ENCODE peak calls at places on chromosomes 13 and 19, in eight cellular contexts. One of them, this sample, is unnamed.

GRCh38 chr13:39052944-39053343 is 14.7 kb downstream of the NHLRC3 start:
- DNase-seq in neural progenitor cell: no peak
- DNase-seq in spleen: no peak
- DNase-seq in adipocyte: no peak
- DNase-seq in heart left ventricle: no peak
- DNase-seq in ascending aorta: no peak
- DNase-seq in fibroblast of lung: no peak
- DNase-seq in AG09309: no peak
- DNase-seq in this sample: no peak

GRCh38 chr13:96822900-96823299 is 171.4 kb downstream of the OXGR1 start:
- DNase-seq in neural progenitor cell: peak
- DNase-seq in spleen: no peak
- DNase-seq in adipocyte: no peak
- DNase-seq in heart left ventricle: no peak
- DNase-seq in ascending aorta: no peak
- DNase-seq in fibroblast of lung: peak
- DNase-seq in AG09309: no peak
- DNase-seq in this sample: peak

GRCh38 chr13:65946387-65946786 is 1283.7 kb downstream of the PCDH9 start:
- DNase-seq in neural progenitor cell: no peak
- DNase-seq in spleen: no peak
- DNase-seq in adipocyte: no peak
- DNase-seq in heart left ventricle: no peak
- DNase-seq in ascending aorta: no peak
- DNase-seq in fibroblast of lung: no peak
- DNase-seq in AG09309: no peak
- DNase-seq in this sample: no peak

GRCh38 chr13:26619321-26619720 is 61.8 kb downstream of the WASF3 start:
- DNase-seq in neural progenitor cell: no peak
- DNase-seq in spleen: no peak
- DNase-seq in adipocyte: peak
- DNase-seq in heart left ventricle: no peak
- DNase-seq in ascending aorta: no peak
- DNase-seq in fibroblast of lung: peak
- DNase-seq in AG09309: peak
- DNase-seq in this sample: peak

GRCh38 chr13:50080158-50080855 is 65.1 kb downstream of the KCNRG start:
- DNase-seq in neural progenitor cell: peak
- DNase-seq in spleen: no peak
- DNase-seq in adipocyte: peak
- DNase-seq in heart left ventricle: peak
- DNase-seq in ascending aorta: no peak
- DNase-seq in fibroblast of lung: peak
- DNase-seq in AG09309: no peak
- DNase-seq in this sample: peak

GRCh38 chr19:55086730-55087541 is 11.3 kb downstream of the EPS8L1 start:
- DNase-seq in neural progenitor cell: peak
- DNase-seq in spleen: peak
- DNase-seq in adipocyte: peak
- DNase-seq in heart left ventricle: peak
- DNase-seq in ascending aorta: peak
- DNase-seq in fibroblast of lung: peak
- DNase-seq in AG09309: peak
- DNase-seq in this sample: peak

GRCh38 chr19:17220207-17220758 is 5.1 kb downstream of the USE1 start:
- DNase-seq in neural progenitor cell: no peak
- DNase-seq in spleen: no peak
- DNase-seq in adipocyte: peak
- DNase-seq in heart left ventricle: no peak
- DNase-seq in ascending aorta: no peak
- DNase-seq in fibroblast of lung: peak
- DNase-seq in AG09309: peak
- DNase-seq in this sample: peak

GRCh38 chr13:97253581-97254293 is 31.6 kb downstream of the MBNL2 start:
- DNase-seq in neural progenitor cell: no peak
- DNase-seq in spleen: no peak
- DNase-seq in adipocyte: no peak
- DNase-seq in heart left ventricle: no peak
- DNase-seq in ascending aorta: no peak
- DNase-seq in fibroblast of lung: no peak
- DNase-seq in AG09309: no peak
- DNase-seq in this sample: no peak

GRCh38 chr19:33298146-33298911 is 4.0 kb downstream of the CEBPA start:
- DNase-seq in neural progenitor cell: no peak
- DNase-seq in spleen: peak
- DNase-seq in adipocyte: no peak
- DNase-seq in heart left ventricle: no peak
- DNase-seq in ascending aorta: no peak
- DNase-seq in fibroblast of lung: no peak
- DNase-seq in AG09309: no peak
- DNase-seq in this sample: no peak

DNA sequence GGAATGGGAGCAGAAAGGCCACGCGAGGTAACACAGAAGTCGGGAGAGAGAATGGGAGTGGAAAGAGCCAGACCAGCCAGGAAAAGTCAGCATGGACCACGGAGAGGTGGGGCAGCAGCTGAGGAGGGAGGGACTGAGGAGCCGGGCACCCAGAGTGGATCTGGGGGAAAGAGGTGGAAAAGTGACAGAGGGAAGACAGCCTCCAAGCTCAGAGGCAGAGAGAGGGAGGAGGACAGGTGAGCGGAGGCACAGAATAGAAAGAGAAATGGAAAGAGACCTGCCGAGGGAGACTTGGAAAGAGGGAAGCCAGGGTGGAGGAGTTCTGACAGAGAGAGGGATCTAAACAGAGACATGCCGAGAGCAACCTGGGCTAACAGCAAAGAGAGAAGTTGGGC is 1.6 kb downstream of the GRIK5 start:
- DNase-seq in neural progenitor cell: no peak
- DNase-seq in spleen: no peak
- DNase-seq in adipocyte: no peak
- DNase-seq in heart left ventricle: no peak
- DNase-seq in ascending aorta: no peak
- DNase-seq in fibroblast of lung: no peak
- DNase-seq in AG09309: no peak
- DNase-seq in this sample: no peak
- H3K4me3 ChIP-seq in neural progenitor cell: peak
- H3K4me3 ChIP-seq in spleen: no peak
- H3K4me3 ChIP-seq in adipocyte: no peak
- H3K4me3 ChIP-seq in heart left ventricle: no peak
- H3K4me3 ChIP-seq in ascending aorta: peak
- H3K4me3 ChIP-seq in fibroblast of lung: peak
- H3K4me3 ChIP-seq in AG09309: no peak
- H3K4me3 ChIP-seq in this sample: no peak

DNA sequence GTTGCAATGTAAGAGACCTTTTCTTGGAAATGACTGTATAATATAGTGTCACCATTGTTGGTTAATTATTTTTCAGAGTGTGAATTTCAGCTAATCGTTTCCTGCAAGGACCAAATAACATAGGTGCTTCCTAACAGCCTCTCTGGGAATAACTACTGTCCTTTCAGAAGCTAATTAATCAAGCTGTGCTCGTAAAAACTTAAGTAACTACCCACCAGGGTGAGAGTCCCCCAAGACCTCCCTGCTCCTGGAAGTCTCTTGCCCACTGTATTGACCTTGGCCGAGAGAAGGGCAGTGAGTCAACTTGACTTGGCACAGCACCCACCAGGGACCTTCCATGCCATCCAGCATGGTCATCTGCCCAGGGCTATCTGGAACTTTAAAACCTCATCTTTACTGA is 50.3 kb downstream of the UQCRFS1 start:
- DNase-seq in neural progenitor cell: no peak
- DNase-seq in spleen: no peak
- DNase-seq in adipocyte: no peak
- DNase-seq in heart left ventricle: no peak
- DNase-seq in ascending aorta: no peak
- DNase-seq in fibroblast of lung: no peak
- DNase-seq in AG09309: no peak
- DNase-seq in this sample: no peak
- H3K4me3 ChIP-seq in neural progenitor cell: no peak
- H3K4me3 ChIP-seq in spleen: no peak
- H3K4me3 ChIP-seq in adipocyte: no peak
- H3K4me3 ChIP-seq in heart left ventricle: no peak
- H3K4me3 ChIP-seq in ascending aorta: no peak
- H3K4me3 ChIP-seq in fibroblast of lung: no peak
- H3K4me3 ChIP-seq in AG09309: no peak
- H3K4me3 ChIP-seq in this sample: no peak

DNA sequence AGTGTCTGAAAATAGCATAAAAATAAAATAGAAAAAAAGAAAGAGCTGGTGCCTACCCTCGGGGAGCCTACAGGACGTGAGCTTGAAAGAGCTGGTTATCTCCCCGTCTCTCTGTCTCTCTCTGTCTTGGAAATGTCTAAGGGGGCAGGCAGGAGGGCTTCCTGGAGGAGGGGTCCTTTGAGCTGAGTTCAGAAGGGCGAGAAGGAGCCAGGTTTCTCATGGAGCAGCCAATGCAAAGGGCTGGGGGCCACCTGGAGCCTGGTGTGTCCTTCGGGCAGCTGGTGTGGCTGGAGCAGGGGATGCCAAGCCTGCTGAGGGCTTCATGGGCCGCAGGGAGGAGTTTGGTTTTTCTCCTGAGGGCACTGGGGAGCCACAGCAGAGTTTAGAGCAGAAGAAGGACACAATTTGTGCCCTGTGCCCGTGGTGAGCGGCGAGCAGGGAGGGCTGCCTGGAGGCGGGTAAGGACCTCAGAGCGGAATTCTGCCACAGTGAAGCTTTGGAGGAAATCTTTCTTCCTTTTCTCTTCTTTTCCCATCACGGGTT is 38.6 kb downstream of the EFNA2 start:
- DNase-seq in neural progenitor cell: no peak
- DNase-seq in spleen: no peak
- DNase-seq in adipocyte: no peak
- DNase-seq in heart left ventricle: no peak
- DNase-seq in ascending aorta: no peak
- DNase-seq in fibroblast of lung: no peak
- DNase-seq in AG09309: no peak
- DNase-seq in this sample: no peak
- H3K4me3 ChIP-seq in neural progenitor cell: no peak
- H3K4me3 ChIP-seq in spleen: no peak
- H3K4me3 ChIP-seq in adipocyte: no peak
- H3K4me3 ChIP-seq in heart left ventricle: peak
- H3K4me3 ChIP-seq in ascending aorta: peak
- H3K4me3 ChIP-seq in fibroblast of lung: peak
- H3K4me3 ChIP-seq in AG09309: no peak
- H3K4me3 ChIP-seq in this sample: no peak

DNA sequence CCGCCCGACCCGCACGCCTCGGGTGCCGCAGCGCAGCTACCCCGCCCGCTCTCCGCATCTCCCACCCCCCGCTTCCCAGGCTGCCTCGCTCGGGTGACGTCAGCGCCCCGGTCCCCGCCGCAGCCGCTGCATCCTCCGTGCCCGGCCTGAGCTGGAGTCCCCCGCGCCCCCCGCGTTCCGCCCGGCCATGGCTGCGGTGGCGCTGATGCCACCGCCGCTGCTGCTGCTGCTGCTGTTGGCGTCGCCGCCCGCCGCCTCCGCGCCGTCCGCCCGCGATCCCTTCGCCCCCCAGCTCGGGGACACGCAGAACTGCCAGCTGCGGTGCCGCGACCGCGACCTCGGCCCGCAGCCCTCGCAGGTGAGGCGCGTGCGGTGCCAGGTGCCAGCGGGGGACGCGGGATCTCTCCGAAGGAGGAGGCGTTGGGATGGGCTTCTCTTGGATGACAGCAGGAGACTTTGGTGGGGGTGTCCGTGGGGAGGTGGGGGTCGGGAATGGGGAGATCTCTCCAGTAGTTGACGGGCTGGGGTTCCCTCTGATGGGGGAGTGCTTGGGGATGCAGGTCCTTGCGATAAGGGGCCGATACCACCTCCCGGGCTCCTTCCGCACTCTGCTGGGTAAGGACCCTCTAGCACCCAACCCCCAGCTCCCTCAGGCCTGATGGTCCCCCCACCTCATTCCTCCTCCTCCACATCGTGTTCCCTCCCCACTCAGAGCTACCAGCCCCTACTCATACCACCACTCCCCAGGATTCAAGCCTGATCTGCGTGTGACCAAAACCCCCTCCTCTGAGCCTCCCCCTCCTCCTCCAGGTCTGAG is at the start of gene TMEM59L:
- DNase-seq in neural progenitor cell: peak
- DNase-seq in spleen: peak
- DNase-seq in adipocyte: peak
- DNase-seq in heart left ventricle: no peak
- DNase-seq in ascending aorta: no peak
- DNase-seq in fibroblast of lung: no peak
- DNase-seq in AG09309: no peak
- DNase-seq in this sample: no peak
- H3K4me3 ChIP-seq in neural progenitor cell: peak
- H3K4me3 ChIP-seq in spleen: peak
- H3K4me3 ChIP-seq in adipocyte: peak
- H3K4me3 ChIP-seq in heart left ventricle: peak
- H3K4me3 ChIP-seq in ascending aorta: peak
- H3K4me3 ChIP-seq in fibroblast of lung: peak
- H3K4me3 ChIP-seq in AG09309: peak
- H3K4me3 ChIP-seq in this sample: peak

GRCh38 chr13:99014391-99014988 is 36.6 kb upstream of the DOCK9 start:
- DNase-seq in neural progenitor cell: no peak
- DNase-seq in spleen: no peak
- DNase-seq in adipocyte: no peak
- DNase-seq in heart left ventricle: no peak
- DNase-seq in ascending aorta: no peak
- DNase-seq in fibroblast of lung: no peak
- DNase-seq in AG09309: no peak
- DNase-seq in this sample: no peak
- H3K4me3 ChIP-seq in neural progenitor cell: no peak
- H3K4me3 ChIP-seq in spleen: no peak
- H3K4me3 ChIP-seq in adipocyte: no peak
- H3K4me3 ChIP-seq in heart left ventricle: no peak
- H3K4me3 ChIP-seq in ascending aorta: no peak
- H3K4me3 ChIP-seq in fibroblast of lung: no peak
- H3K4me3 ChIP-seq in AG09309: no peak
- H3K4me3 ChIP-seq in this sample: no peak

DNA sequence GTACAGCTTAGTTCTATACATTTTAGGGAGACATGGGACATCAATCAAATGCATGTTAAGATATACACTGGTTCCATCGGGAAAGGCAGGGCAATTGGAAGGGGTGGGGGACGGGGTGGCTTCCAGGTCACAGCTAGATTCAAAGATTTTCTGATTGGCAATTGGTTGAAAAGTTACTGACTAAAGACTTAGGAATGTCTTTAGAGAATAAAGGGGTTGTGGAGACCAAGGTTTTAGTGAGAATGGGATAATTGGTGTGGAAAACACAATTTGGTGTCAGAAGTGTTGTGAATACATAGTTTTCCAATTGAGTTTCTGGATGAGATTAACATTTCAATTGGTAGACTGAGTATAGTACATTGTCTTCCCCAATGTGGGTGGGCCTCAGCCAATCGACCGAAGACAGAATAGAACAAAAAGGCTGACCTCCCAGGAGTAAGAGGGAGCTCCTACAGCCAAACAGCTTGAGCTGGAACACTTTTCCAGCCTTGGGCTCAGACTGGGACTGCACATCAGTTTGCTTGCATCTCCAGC is 988 bp upstream of the CCDC169 start:
- DNase-seq in neural progenitor cell: peak
- DNase-seq in spleen: no peak
- DNase-seq in adipocyte: no peak
- DNase-seq in heart left ventricle: no peak
- DNase-seq in ascending aorta: no peak
- DNase-seq in fibroblast of lung: no peak
- DNase-seq in AG09309: no peak
- DNase-seq in this sample: no peak
- H3K4me3 ChIP-seq in neural progenitor cell: peak
- H3K4me3 ChIP-seq in spleen: peak
- H3K4me3 ChIP-seq in adipocyte: peak
- H3K4me3 ChIP-seq in heart left ventricle: no peak
- H3K4me3 ChIP-seq in ascending aorta: peak
- H3K4me3 ChIP-seq in fibroblast of lung: peak
- H3K4me3 ChIP-seq in AG09309: no peak
- H3K4me3 ChIP-seq in this sample: no peak